ENCODE peak calls at places on chromosome 1, in five cellular contexts. P is IMR-90, T is GM12878, S is K562, N is SK-N-SH. I is an unnamed sample.

GRCh38 chr1:162397039-162397448 is 14.9 kb downstream of the SH2D1B start:
- DNase-seq in P (no peak), T (no peak), S (peak), N (no peak), I (no peak)

GRCh38 chr1:36450270-36450918 is at the start of gene OSCP1:
- DNase-seq in P (peak), T (peak), S (no peak), N (peak), I (peak)

GRCh38 chr1:48061162-48062136 is 64.3 kb upstream of the TRABD2B start:
- DNase-seq in P (peak), T (no peak), S (peak), N (peak), I (peak)

GRCh38 chr1:89666640-89667039 is 33.7 kb downstream of the LRRC8C start:
- DNase-seq in P (no peak), T (no peak), S (no peak), N (no peak), I (no peak)

GRCh38 chr1:12770620-12771019 is 2.9 kb upstream of the PRAMEF12 start:
- DNase-seq in P (no peak), T (no peak), S (no peak), N (no peak), I (no peak)

GRCh38 chr1:108617008-108617723 is 43.7 kb downstream of the HENMT1 start:
- DNase-seq in P (no peak), T (no peak), S (peak), N (no peak), I (no peak)

GRCh38 chr1:201098992-201099391 is 13.2 kb downstream of the CACNA1S start:
- DNase-seq in P (no peak), T (no peak), S (no peak), N (no peak), I (no peak)

GRCh38 chr1:9087411-9087810 is 18.0 kb upstream of the SLC2A5 start:
- DNase-seq in P (no peak), T (no peak), S (no peak), N (no peak), I (no peak)

GRCh38 chr1:236287757-236288619 is 6.2 kb upstream of the ERO1B start:
- DNase-seq in P (no peak), T (no peak), S (peak), N (peak), I (no peak)

GRCh38 chr1:50279622-50280320 is 143.5 kb downstream of the DMRTA2 start:
- DNase-seq in P (peak), T (no peak), S (peak), N (no peak), I (no peak)

GRCh38 chr1:225762444-225762843 is 15.2 kb upstream of the SRP9 start:
- DNase-seq in P (peak), T (no peak), S (no peak), N (no peak), I (peak)

GRCh38 chr1:154403300-154403943 is 1.7 kb upstream of the IL6R start:
- DNase-seq in P (no peak), T (no peak), S (no peak), N (no peak), I (no peak)

GRCh38 chr1:186325239-186325638 is 49.8 kb downstream of the TPR start:
- DNase-seq in P (peak), T (no peak), S (peak), N (no peak), I (no peak)

GRCh38 chr1:215287362-215287761 is 204.8 kb downstream of the KCNK2 start:
- DNase-seq in P (peak), T (no peak), S (no peak), N (no peak), I (no peak)

GRCh38 chr1:26164036-26164927 is 4.5 kb downstream of the C1orf232 start:
- DNase-seq in P (no peak), T (no peak), S (peak), N (peak), I (peak)

GRCh38 chr1:198641506-198641905 is 2.7 kb downstream of the PTPRC start:
- DNase-seq in P (peak), T (no peak), S (no peak), N (no peak), I (no peak)

GRCh38 chr1:112594208-112594876 is 24.6 kb downstream of the ST7L start:
- DNase-seq in P (no peak), T (no peak), S (no peak), N (peak), I (no peak)

GRCh38 chr1:29500651-29501050 is 264.3 kb downstream of the PTPRU start:
- DNase-seq in P (no peak), T (no peak), S (no peak), N (no peak), I (no peak)

GRCh38 chr1:40003156-40004093 is 37.1 kb upstream of the CAP1 start:
- DNase-seq in P (no peak), T (peak), S (no peak), N (no peak), I (no peak)

GRCh38 chr1:2516124-2516523 is 10.3 kb downstream of the PANK4 start:
- DNase-seq in P (no peak), T (no peak), S (no peak), N (no peak), I (no peak)

GRCh38 chr1:223742861-223743517 is 30.6 kb downstream of the CAPN2 start:
- DNase-seq in P (no peak), T (no peak), S (no peak), N (no peak), I (no peak)

GRCh38 chr1:924619-925323 is 1.0 kb downstream of the SAMD11 start:
- DNase-seq in P (peak), T (no peak), S (peak), N (peak), I (peak)

GRCh38 chr1:27601771-27602509 is 2.0 kb downstream of the AHDC1 start:
- DNase-seq in P (no peak), T (no peak), S (no peak), N (peak), I (no peak)

GRCh38 chr1:55250399-55251075 is 35.4 kb upstream of the USP24 start:
- DNase-seq in P (no peak), T (no peak), S (no peak), N (no peak), I (no peak)

GRCh38 chr1:18149113-18149641 is 41.6 kb downstream of the IGSF21 start:
- DNase-seq in P (no peak), T (no peak), S (no peak), N (peak), I (peak)

GRCh38 chr1:70360321-70360720 is 5.8 kb upstream of the ANKRD13C start:
- DNase-seq in P (no peak), T (no peak), S (peak), N (no peak), I (peak)

GRCh38 chr1:234666206-234666605 is 56.2 kb upstream of the IRF2BP2 start:
- DNase-seq in P (no peak), T (no peak), S (no peak), N (no peak), I (no peak)

GRCh38 chr1:63843010-63843409 is 69.2 kb downstream of the ROR1 start:
- DNase-seq in P (no peak), T (no peak), S (no peak), N (no peak), I (no peak)

GRCh38 chr1:3481836-3482589 is 27.5 kb downstream of the ARHGEF16 start:
- DNase-seq in P (no peak), T (no peak), S (no peak), N (no peak), I (peak)

GRCh38 chr1:174940776-174941175 is 59.0 kb upstream of the CACYBP start:
- DNase-seq in P (no peak), T (no peak), S (no peak), N (no peak), I (no peak)

GRCh38 chr1:6948861-6949260 is 163.6 kb downstream of the CAMTA1 start:
- DNase-seq in P (peak), T (no peak), S (no peak), N (no peak), I (no peak)

GRCh38 chr1:192937128-192937527 is 122.0 kb downstream of the UCHL5 start:
- DNase-seq in P (no peak), T (no peak), S (no peak), N (no peak), I (no peak)

GRCh38 chr1:27109103-27109822 is 45.7 kb downstream of the SLC9A1 start:
- DNase-seq in P (no peak), T (no peak), S (peak), N (no peak), I (peak)

GRCh38 chr1:186925881-186926676 is 97.3 kb downstream of the PLA2G4A start:
- DNase-seq in P (peak), T (no peak), S (no peak), N (no peak), I (no peak)

GRCh38 chr1:79874289-79874688 is 867.8 kb upstream of the ADGRL4 start:
- DNase-seq in P (peak), T (no peak), S (no peak), N (no peak), I (no peak)

GRCh38 chr1:201371841-201372240 is 5.6 kb downstream of the TNNT2 start:
- DNase-seq in P (no peak), T (no peak), S (no peak), N (no peak), I (no peak)

GRCh38 chr1:215704089-215704860 is 137.2 kb downstream of the KCTD3 start:
- DNase-seq in P (peak), T (no peak), S (no peak), N (no peak), I (no peak)

GRCh38 chr1:210298296-210298695 is 30.4 kb upstream of the HHAT start:
- DNase-seq in P (no peak), T (no peak), S (no peak), N (no peak), I (no peak)

GRCh38 chr1:210292276-210292851 is 36.3 kb upstream of the HHAT start:
- DNase-seq in P (no peak), T (no peak), S (peak), N (peak), I (peak)

GRCh38 chr1:210293191-210293607 is 35.5 kb upstream of the HHAT start:
- DNase-seq in P (peak), T (no peak), S (no peak), N (no peak), I (no peak)

GRCh38 chr1:210296682-210297081 is 32.0 kb upstream of the HHAT start:
- DNase-seq in P (no peak), T (no peak), S (no peak), N (no peak), I (no peak)

GRCh38 chr1:210294991-210295773 is 33.5 kb upstream of the HHAT start:
- DNase-seq in P (no peak), T (no peak), S (no peak), N (peak), I (no peak)
- TF ChIP-seq RCOR1 in P (no peak), T (no peak), S (no peak), N (peak), I (no peak)

GRCh38 chr1:83791821-83792437 is 207.0 kb downstream of the TTLL7 start:
- DNase-seq in P (peak), T (no peak), S (no peak), N (no peak), I (no peak)
- TF ChIP-seq RCOR1 in P (no peak), T (no peak), S (no peak), N (no peak), I (no peak)

GRCh38 chr1:164830628-164831027 is 271.6 kb downstream of the PBX1 start:
- DNase-seq in P (no peak), T (no peak), S (no peak), N (no peak), I (peak)

GRCh38 chr1:164838786-164839185 is 279.8 kb downstream of the PBX1 start:
- DNase-seq in P (no peak), T (no peak), S (no peak), N (no peak), I (no peak)

GRCh38 chr1:164841723-164842465 is 282.9 kb downstream of the PBX1 start:
- DNase-seq in P (no peak), T (no peak), S (no peak), N (no peak), I (no peak)

GRCh38 chr1:164834641-164835040 is 275.7 kb downstream of the PBX1 start:
- DNase-seq in P (peak), T (no peak), S (no peak), N (no peak), I (no peak)

GRCh38 chr1:164836614-164837018 is 277.6 kb downstream of the PBX1 start:
- DNase-seq in P (no peak), T (no peak), S (no peak), N (peak), I (no peak)
- TF ChIP-seq RCOR1 in P (no peak), T (no peak), S (no peak), N (no peak), I (no peak)

DNA sequence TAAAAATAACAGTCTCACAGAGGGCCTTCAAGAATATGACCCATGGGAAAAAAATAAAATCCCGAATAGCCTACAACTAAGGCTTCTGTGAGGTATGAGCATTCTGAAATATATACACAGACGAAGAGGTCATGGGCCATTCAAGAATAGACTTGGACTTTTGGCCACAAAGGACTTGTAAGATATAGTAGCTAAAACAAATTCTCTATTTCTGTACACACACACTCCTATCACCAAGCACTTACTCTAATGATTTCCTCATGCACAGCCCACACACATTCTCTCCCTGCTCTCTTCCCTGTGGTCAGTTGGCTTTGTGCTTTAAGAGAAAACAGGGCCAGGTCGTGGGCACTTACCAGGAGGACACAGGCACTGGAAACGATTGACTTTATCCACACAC is 69.7 kb upstream of the ADAM30 start:
- DNase-seq in P (peak), T (no peak), S (no peak), N (no peak), I (no peak)
- TF ChIP-seq RCOR1 in P (no peak), T (no peak), S (no peak), N (no peak), I (no peak)

GRCh38 chr1:14110040-14110439 is 410.1 kb downstream of the PRDM2 start:
- DNase-seq in P (no peak), T (no peak), S (no peak), N (no peak), I (no peak)

GRCh38 chr1:14112613-14113012 is 412.6 kb downstream of the PRDM2 start:
- DNase-seq in P (no peak), T (no peak), S (no peak), N (no peak), I (no peak)

GRCh38 chr1:14113271-14113670 is 413.3 kb downstream of the PRDM2 start:
- DNase-seq in P (no peak), T (no peak), S (no peak), N (no peak), I (no peak)

GRCh38 chr1:14109276-14109635 is 409.3 kb downstream of the PRDM2 start:
- DNase-seq in P (no peak), T (no peak), S (no peak), N (no peak), I (no peak)

GRCh38 chr1:14111121-14111520 is 411.1 kb downstream of the PRDM2 start:
- DNase-seq in P (no peak), T (no peak), S (no peak), N (no peak), I (no peak)
- TF ChIP-seq RCOR1 in P (no peak), T (no peak), S (no peak), N (no peak), I (no peak)

GRCh38 chr1:56920551-56920950 is 45.3 kb downstream of the C8B start:
- DNase-seq in P (no peak), T (no peak), S (no peak), N (no peak), I (no peak)
- TF ChIP-seq RCOR1 in P (no peak), T (no peak), S (no peak), N (no peak), I (no peak)

GRCh38 chr1:85284202-85284601 is 7.8 kb upstream of the BCL10 start:
- DNase-seq in P (no peak), T (no peak), S (no peak), N (no peak), I (no peak)

GRCh38 chr1:85283475-85284199 is 7.2 kb upstream of the BCL10 start:
- DNase-seq in P (no peak), T (no peak), S (peak), N (peak), I (peak)

GRCh38 chr1:85290826-85291225 is 14.4 kb upstream of the BCL10 start:
- DNase-seq in P (no peak), T (no peak), S (no peak), N (no peak), I (no peak)

GRCh38 chr1:85289848-85290335 is 13.5 kb upstream of the BCL10 start:
- DNase-seq in P (no peak), T (no peak), S (no peak), N (no peak), I (no peak)

GRCh38 chr1:85289207-85289847 is 12.9 kb upstream of the BCL10 start:
- DNase-seq in P (peak), T (no peak), S (no peak), N (no peak), I (peak)
- TF ChIP-seq RCOR1 in P (peak), T (no peak), S (peak), N (no peak), I (no peak)

DNA sequence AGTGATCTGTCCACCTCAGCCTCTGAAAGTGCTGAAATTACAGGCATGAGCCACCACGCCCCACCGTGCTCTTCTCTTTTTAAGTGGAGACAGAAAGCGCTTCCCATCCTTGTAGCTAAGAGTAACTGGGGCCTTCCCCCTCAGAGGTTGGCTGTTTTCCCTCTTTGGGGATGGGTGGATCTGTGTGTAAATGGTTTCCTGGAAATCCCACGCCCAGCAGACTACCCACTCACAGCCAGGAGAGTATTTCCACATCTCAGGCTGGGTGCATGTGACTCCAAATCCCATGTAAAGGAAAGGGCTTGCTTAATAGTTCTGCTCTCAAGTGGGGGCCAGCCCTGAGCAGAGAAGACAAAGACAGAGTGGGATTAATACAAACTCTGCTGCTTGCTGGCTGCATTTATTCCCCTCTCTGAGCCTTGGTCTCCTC is 19.6 kb upstream of the TCEA3 start:
- DNase-seq in P (peak), T (no peak), S (no peak), N (no peak), I (no peak)
- TF ChIP-seq RCOR1 in P (no peak), T (no peak), S (no peak), N (no peak), I (no peak)

GRCh38 chr1:184664042-184664659 is 90.5 kb downstream of the EDEM3 start:
- DNase-seq in P (peak), T (no peak), S (peak), N (peak), I (peak)

GRCh38 chr1:184669400-184669799 is 85.3 kb downstream of the EDEM3 start:
- DNase-seq in P (no peak), T (no peak), S (no peak), N (no peak), I (no peak)

GRCh38 chr1:184664661-184665060 is 90.0 kb downstream of the EDEM3 start:
- DNase-seq in P (no peak), T (no peak), S (no peak), N (no peak), I (no peak)

GRCh38 chr1:184661801-184662200 is 92.9 kb downstream of the EDEM3 start:
- DNase-seq in P (no peak), T (no peak), S (no peak), N (no peak), I (no peak)

GRCh38 chr1:184665329-184665728 is 89.3 kb downstream of the EDEM3 start:
- DNase-seq in P (no peak), T (no peak), S (no peak), N (no peak), I (no peak)
- TF ChIP-seq RCOR1 in P (no peak), T (no peak), S (no peak), N (no peak), I (no peak)

I was measured in A549.